ENCODE peak calls at places on chromosomes 2 and 18, in ten cellular contexts. C is tibial nerve, Q is RCC 7860, Y is body of pancreas, A is cardiac muscle cell, W is NCI-H774, I is heart left ventricle, U is midbrain, V is tibial artery, D is astrocyte of the spinal cord. G is an unnamed sample.

GRCh38 chr18:55869965-55870585 is 282.1 kb upstream of the TCF4 start:
- DNase-seq in Y (no peak), D (peak; percentile 34), V (no peak), C (peak; percentile 29), I (peak; percentile 39), W (no peak), A (peak; percentile 45), Q (no peak), U (no peak), G (no peak)

GRCh38 chr2:29057006-29057405 is 17.3 kb downstream of the PCARE start:
- DNase-seq in Y (no peak), U (no peak), A (no peak), Q (no peak), W (no peak), D (no peak), V (peak; percentile 24), I (no peak), C (no peak), G (no peak)

GRCh38 chr2:163802289-163802688 is 66.5 kb upstream of the FIGN start:
- DNase-seq in W (no peak), Q (no peak), A (no peak), U (no peak), C (no peak), D (no peak), I (no peak), Y (no peak), V (no peak), G (no peak)

GRCh38 chr18:5287854-5288253 is 7.7 kb downstream of the ZBTB14 start:
- DNase-seq in C (no peak), A (no peak), D (no peak), I (no peak), Q (no peak), W (no peak), U (no peak), V (no peak), Y (no peak), G (no peak)

GRCh38 chr2:9192712-9193111 is 13.9 kb upstream of the ASAP2 start:
- DNase-seq in I (no peak), Y (no peak), C (no peak), D (no peak), U (no peak), Q (no peak), A (no peak), V (no peak), W (no peak), G (no peak)

GRCh38 chr2:104870249-104870816 is 16.4 kb downstream of the POU3F3 start:
- DNase-seq in C (no peak), W (no peak), V (no peak), I (no peak), Y (no peak), D (no peak), U (no peak), Q (no peak), A (no peak), G (no peak)

GRCh38 chr2:191150451-191151314 is at the start of gene STAT4:
- DNase-seq in Y (peak; percentile 59), V (no peak), U (no peak), A (peak; percentile 66), I (peak; percentile 37), D (peak; percentile 48), Q (no peak), W (peak; percentile 9), C (peak; percentile 26), G (no peak)

GRCh38 chr2:3430740-3431490 is 51.4 kb downstream of the TRAPPC12 start:
- DNase-seq in Q (no peak), W (no peak), C (no peak), V (no peak), D (no peak), A (peak; percentile 8), I (no peak), Y (no peak), U (no peak), G (no peak)

GRCh38 chr18:23828426-23828825 is 139.2 kb downstream of the LAMA3 start:
- DNase-seq in U (no peak), I (no peak), Y (no peak), W (no peak), A (peak; percentile 83), D (peak; percentile 84), V (no peak), Q (peak; percentile 97), C (no peak), G (no peak)

GRCh38 chr2:204896146-204896545 is 350.9 kb downstream of the PARD3B start:
- DNase-seq in V (no peak), W (no peak), Q (no peak), U (no peak), A (no peak), D (no peak), I (no peak), C (no peak), Y (no peak), G (no peak)

GRCh38 chr2:7427293-7428060 is 510.3 kb downstream of the RNF144A start:
- DNase-seq in Y (no peak), W (peak; percentile 51), A (peak; percentile 72), V (no peak), Q (peak; percentile 30), I (no peak), U (peak; percentile 47), D (peak; percentile 63), C (peak; percentile 49), G (no peak)

GRCh38 chr2:216950547-216950946 is 90.7 kb upstream of the TNP1 start:
- DNase-seq in C (no peak), U (no peak), V (no peak), Q (no peak), Y (no peak), D (no peak), W (no peak), I (no peak), A (no peak), G (no peak)

G was measured in suprapubic skin.